ENCODE peak calls at places on chromosomes 13 and 19, in ten cellular contexts. C is OCI-LY7, I is neural progenitor cell, D is PC-3, F is fibroblast of lung, Q is HCT116, Z is H1, P is GM12878, H is hepatocyte, B is mammary epithelial cell. J is an unnamed sample.

GRCh38 chr13:45339867-45340266 is 1.1 kb downstream of the TPT1 start:
- DNase-seq in F (no peak), P (no peak), B (no peak), Q (no peak), Z (no peak), I (no peak), C (no peak), H (no peak), D (no peak), J (no peak)

GRCh38 chr19:4738734-4739133 is 15.1 kb upstream of the DPP9 start:
- DNase-seq in C (no peak), Q (no peak), B (no peak), I (no peak), P (no peak), F (no peak), D (peak; percentile 22), H (no peak), Z (no peak), J (no peak)

GRCh38 chr19:34513767-34514166 is 32.2 kb downstream of the WTIP start:
- DNase-seq in Z (no peak), Q (no peak), H (no peak), D (no peak), I (no peak), C (no peak), B (no peak), F (no peak), P (no peak), J (no peak)

GRCh38 chr13:78603240-78603947 is at the start of gene POU4F1:
- DNase-seq in Z (peak; percentile 90), P (peak; percentile 19), F (peak; percentile 11), B (peak; percentile 47), I (peak; percentile 93), Q (no peak), D (no peak), C (peak; percentile 92), H (peak; percentile 85), J (no peak)

GRCh38 chr13:51297556-51297955 is 41.9 kb upstream of the SERPINE3 start:
- DNase-seq in F (no peak), D (no peak), B (no peak), Q (no peak), H (no peak), I (no peak), P (no peak), C (peak; percentile 5), Z (no peak), J (no peak)

GRCh38 chr13:33838567-33839131 is 20.7 kb downstream of the RFC3 start:
- DNase-seq in C (no peak), Z (no peak), B (no peak), D (no peak), Q (no peak), H (no peak), I (no peak), F (peak; percentile 2), P (no peak), J (peak; percentile 7)

GRCh38 chr13:113559061-113559460 is 25.5 kb upstream of the TFDP1 start:
- DNase-seq in D (no peak), Q (no peak), C (no peak), I (no peak), B (no peak), F (no peak), P (no peak), Z (peak; percentile 34), H (no peak), J (no peak)

GRCh38 chr19:41225238-41226052 is 6.4 kb downstream of the AXL start:
- DNase-seq in Z (no peak), I (peak; percentile 65), F (peak; percentile 100), C (no peak), Q (peak; percentile 97), D (peak; percentile 94), H (peak; percentile 89), B (peak; percentile 97), P (no peak), J (peak; percentile 100)

GRCh38 chr19:55258476-55258827 is 365 bp downstream of the PPP6R1 start:
- DNase-seq in P (no peak), C (no peak), Q (no peak), I (peak; percentile 42), F (no peak), Z (no peak), H (peak; percentile 65), D (no peak), B (no peak), J (peak; percentile 14)

GRCh38 chr19:13984186-13984585 is 21.9 kb downstream of the RFX1 start:
- DNase-seq in B (no peak), P (no peak), F (no peak), C (no peak), H (no peak), D (no peak), I (peak; percentile 33), Z (no peak), Q (no peak), J (no peak)

GRCh38 chr13:29537736-29538624 is 57.5 kb downstream of the SLC7A1 start:
- DNase-seq in C (no peak), P (no peak), D (no peak), F (no peak), Z (no peak), I (no peak), B (no peak), H (no peak), Q (no peak), J (no peak)

GRCh38 chr13:76976488-76976887 is 15.4 kb upstream of the CLN5 start:
- DNase-seq in I (no peak), D (no peak), Q (no peak), H (no peak), B (peak; percentile 89), P (no peak), F (peak; percentile 87), Z (no peak), C (no peak), J (peak; percentile 87)

GRCh38 chr19:7701654-7702457 is at the start of gene FCER2:
- DNase-seq in D (no peak), C (peak; percentile 88), I (no peak), P (peak; percentile 99), Z (no peak), Q (no peak), B (no peak), F (no peak), H (no peak), J (no peak)

GRCh38 chr13:100636004-100636403 is 38.6 kb downstream of the TMTC4 start:
- DNase-seq in I (no peak), D (no peak), Z (no peak), H (no peak), P (no peak), Q (no peak), C (no peak), F (no peak), B (no peak), J (no peak)

GRCh38 chr19:2549701-2550191 is 73.8 kb downstream of the GADD45B start:
- DNase-seq in Z (no peak), B (peak; percentile 58), C (no peak), H (no peak), F (peak; percentile 98), Q (no peak), D (peak; percentile 76), I (no peak), P (no peak), J (peak; percentile 98)

GRCh38 chr13:112443191-112444000 is 67.2 kb downstream of the SPACA7 start:
- DNase-seq in Q (no peak), F (no peak), P (no peak), B (no peak), H (no peak), D (no peak), C (peak; percentile 0), Z (peak; percentile 81), I (peak; percentile 81), J (no peak)

GRCh38 chr13:112444001-112444311 is 67.8 kb downstream of the SPACA7 start:
- DNase-seq in P (no peak), Z (peak; percentile 98), C (peak; percentile 25), F (peak; percentile 26), Q (peak; percentile 34), H (peak; percentile 87), B (peak; percentile 27), I (peak; percentile 93), D (peak; percentile 72), J (peak; percentile 2)

GRCh38 chr13:112441226-112441625 is 65.1 kb downstream of the SPACA7 start:
- DNase-seq in B (no peak), I (no peak), Q (no peak), D (no peak), Z (no peak), C (no peak), H (no peak), F (no peak), P (no peak), J (no peak)

GRCh38 chr13:112441779-112442310 is 65.7 kb downstream of the SPACA7 start:
- DNase-seq in Q (no peak), Z (no peak), C (no peak), D (no peak), I (no peak), B (no peak), F (no peak), H (no peak), P (no peak), J (no peak)

GRCh38 chr13:112442483-112443090 is 66.4 kb downstream of the SPACA7 start:
- DNase-seq in I (peak; percentile 29), P (no peak), D (no peak), B (peak; percentile 4), H (no peak), Q (no peak), Z (no peak), F (no peak), C (no peak), J (no peak)
- H2AFZ ChIP-seq in I (no peak overlapping the region), P (no peak overlapping the region), D (no peak overlapping the region), B (no peak overlapping the region), H (no peak overlapping the region), Q (no peak overlapping the region), Z (no peak overlapping the region), F (no peak overlapping the region), C (no peak overlapping the region), J (no peak overlapping the region)

GRCh38 chr19:21143846-21144245 is 2.0 kb downstream of the ZNF431 start:
- DNase-seq in Q (peak; percentile 24), H (no peak), B (peak; percentile 77), I (no peak), Z (no peak), F (peak; percentile 18), C (no peak), P (no peak), D (no peak), J (peak; percentile 10)
- H3K9me3 ChIP-seq in Q (no peaks in the 10 kb centered on the region), H (no peaks in the 10 kb centered on the region), B (no peaks in the 10 kb centered on the region), I (peaks cover 21% of the 10 kb centered on the region), Z (peaks cover 24% of the 10 kb centered on the region), F (no peaks in the 10 kb centered on the region), C (peaks cover 36% of the 10 kb centered on the region), P (peaks cover 7% of the 10 kb centered on the region), D (peaks cover 17% of the 10 kb centered on the region), J (peaks cover 6% of the 10 kb centered on the region)

DNA sequence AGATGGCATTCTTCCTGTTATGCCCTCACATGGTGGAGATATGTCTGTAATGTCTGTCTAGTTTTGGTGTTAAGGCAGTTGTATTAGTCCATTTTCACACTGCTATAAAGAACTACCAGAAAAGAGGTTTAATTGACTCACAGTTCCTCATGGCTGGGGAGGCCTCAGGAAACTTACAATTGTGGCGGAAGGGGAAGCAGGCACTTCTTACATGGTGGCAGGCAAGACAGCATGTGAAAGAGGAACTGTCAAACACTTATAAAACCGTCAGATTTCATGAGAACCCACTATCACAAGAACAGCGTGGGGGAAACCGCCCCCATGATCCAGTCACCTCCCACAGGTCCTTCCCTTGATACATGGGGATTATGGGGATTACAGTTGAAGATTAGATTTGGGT is 3.2 kb downstream of the ZNF441 start:
- DNase-seq in P (no peak), H (no peak), Z (no peak), I (no peak), F (no peak), C (no peak), B (no peak), Q (no peak), D (no peak), J (no peak)
- H3K4me3 ChIP-seq in P (no peak overlapping the region), H (no peak overlapping the region), Z (no peak overlapping the region), I (no peak overlapping the region), F (no peak overlapping the region), C (no peak overlapping the region), B (no peak overlapping the region), Q (no peak overlapping the region), D (no peak overlapping the region), J (no peak overlapping the region)

GRCh38 chr19:23249911-23250649 is at the start of gene ZNF724:
- DNase-seq in H (peak; percentile 96), P (peak; percentile 95), Q (peak; percentile 89), B (peak; percentile 96), Z (peak; percentile 89), I (peak; percentile 98), D (peak; percentile 98), F (peak; percentile 99), C (peak; percentile 99), J (peak; percentile 98)
- H2AFZ ChIP-seq in H (peak within 1 kb of the TSS; percentile 51), P (peak within 1 kb of the TSS; percentile 78), Q (no peak within 1 kb of the TSS), B (peak within 1 kb of the TSS; percentile 97), Z (peak within 1 kb of the TSS; percentile 60), I (peak within 1 kb of the TSS; percentile 36), D (peak within 1 kb of the TSS; percentile 91), F (peak within 1 kb of the TSS; percentile 99), C (peak within 1 kb of the TSS; percentile 37), J (peak within 1 kb of the TSS; percentile 85)